ENCODE peak calls at places on chromosomes 5 and 9, in seven cellular contexts. M is cardiac fibroblast; S is ELR; H is COR-L47; E is AG09309; D is NCI-H2081; T is activated effector memory CD4-positive, alpha-beta T cell treated with anti-CD3 and anti-CD28 coated beads, Interleukin-2, amount 50 U/mL, for 16 hours. J is an unnamed sample.

GRCh38 chr5:140855772-140856674 is at the start of gene PCDHA10:
- DNase-seq in M (peak), S (no peak), H (no peak), E (no peak), D (no peak), T (no peak), J (peak)

GRCh38 chr9:111610149-111610548 is 10.7 kb upstream of the PTGR1 start:
- DNase-seq in M (no peak), S (no peak), H (no peak), E (no peak), D (no peak), T (no peak), J (no peak)

GRCh38 chr5:79806741-79807140 is 117.1 kb downstream of the CMYA5 start:
- DNase-seq in M (peak), S (peak), H (no peak), E (no peak), D (no peak), T (no peak), J (no peak)

GRCh38 chr5:174317261-174317894 is 271.9 kb downstream of the NSG2 start:
- DNase-seq in M (peak), S (peak), H (peak), E (no peak), D (no peak), T (peak), J (peak)

GRCh38 chr9:463455-464125 is 248.9 kb downstream of the DOCK8 start:
- DNase-seq in M (no peak), S (no peak), H (no peak), E (no peak), D (no peak), T (no peak), J (no peak)

GRCh38 chr5:151034422-151035379 is 14.3 kb downstream of the GPX3 start:
- DNase-seq in M (peak), S (peak), H (no peak), E (no peak), D (no peak), T (no peak), J (no peak)

GRCh38 chr5:59173568-59173967 is 590.7 kb downstream of the RAB3C start:
- DNase-seq in M (peak), S (peak), H (no peak), E (no peak), D (no peak), T (no peak), J (no peak)

GRCh38 chr5:172123269-172123692 is 64.7 kb downstream of the STK10 start:
- DNase-seq in M (peak), S (peak), H (peak), E (no peak), D (peak), T (peak), J (peak)

GRCh38 chr9:76603448-76603895 is 144.5 kb downstream of the GCNT1 start:
- DNase-seq in M (peak), S (peak), H (no peak), E (no peak), D (peak), T (no peak), J (peak)

GRCh38 chr5:74188341-74188740 is 452.2 kb downstream of the ENC1 start:
- DNase-seq in M (no peak), S (no peak), H (no peak), E (no peak), D (no peak), T (no peak), J (no peak)

GRCh38 chr5:35089688-35090314 is 42.1 kb upstream of the AGXT2 start:
- DNase-seq in M (peak), S (peak), H (peak), E (peak), D (peak), T (peak), J (peak)

GRCh38 chr5:92470770-92471169 is 1087.7 kb upstream of the ARRDC3 start:
- DNase-seq in M (no peak), S (no peak), H (no peak), E (no peak), D (no peak), T (no peak), J (no peak)

GRCh38 chr9:99807276-99807852 is 14.3 kb upstream of the NR4A3 start:
- DNase-seq in M (peak), S (peak), H (peak), E (no peak), D (peak), T (peak), J (peak)

GRCh38 chr9:110768887-110769286 is 100.3 kb downstream of the MUSK start:
- DNase-seq in M (no peak), S (no peak), H (no peak), E (no peak), D (no peak), T (no peak), J (no peak)

GRCh38 chr5:116942622-116943021 is 368.0 kb upstream of the SEMA6A start:
- DNase-seq in M (no peak), S (no peak), H (no peak), E (no peak), D (no peak), T (no peak), J (no peak)

GRCh38 chr5:35198096-35198495 is 32.2 kb downstream of the PRLR start:
- DNase-seq in M (peak), S (peak), H (peak), E (peak), D (peak), T (no peak), J (peak)

GRCh38 chr5:39555788-39556187 is 131.0 kb upstream of the DAB2 start:
- DNase-seq in M (no peak), S (no peak), H (no peak), E (no peak), D (no peak), T (no peak), J (no peak)

GRCh38 chr5:112183103-112183634 is 235.9 kb downstream of the EPB41L4A start:
- DNase-seq in M (peak), S (peak), H (peak), E (no peak), D (no peak), T (no peak), J (peak)

GRCh38 chr5:162128117-162128516 is 60.5 kb downstream of the GABRG2 start:
- DNase-seq in M (no peak), S (no peak), H (no peak), E (no peak), D (no peak), T (no peak), J (no peak)

GRCh38 chr5:59789894-59790293 is 103.6 kb downstream of the PDE4D start:
- DNase-seq in M (peak), S (no peak), H (no peak), E (no peak), D (no peak), T (no peak), J (no peak)

GRCh38 chr5:137679195-137679594 is 56.7 kb downstream of the KLHL3 start:
- DNase-seq in M (no peak), S (no peak), H (no peak), E (no peak), D (no peak), T (no peak), J (no peak)

GRCh38 chr5:64509798-64510197 is 4.0 kb downstream of the RGS7BP start:
- DNase-seq in M (no peak), S (no peak), H (no peak), E (no peak), D (no peak), T (no peak), J (no peak)

GRCh38 chr5:149904293-149904886 is 40.2 kb downstream of the PDE6A start:
- DNase-seq in M (no peak), S (no peak), H (no peak), E (no peak), D (no peak), T (no peak), J (no peak)

GRCh38 chr5:1793966-1794895 is 5.4 kb downstream of the MRPL36 start:
- DNase-seq in M (peak), S (peak), H (no peak), E (peak), D (no peak), T (peak), J (peak)

GRCh38 chr5:172452398-172453205 is 1.7 kb downstream of the SH3PXD2B start:
- DNase-seq in M (peak), S (peak), H (no peak), E (peak), D (no peak), T (peak), J (peak)

GRCh38 chr9:97405551-97405950 is 6.3 kb upstream of the TDRD7 start:
- DNase-seq in M (no peak), S (no peak), H (no peak), E (no peak), D (no peak), T (no peak), J (no peak)

GRCh38 chr9:131366745-131367401 is 27.0 kb upstream of the PRRC2B start:
- DNase-seq in M (peak), S (peak), H (peak), E (peak), D (no peak), T (no peak), J (peak)

GRCh38 chr5:142245776-142246175 is 79.0 kb downstream of the SPRY4 start:
- DNase-seq in M (peak), S (peak), H (no peak), E (no peak), D (no peak), T (no peak), J (no peak)